ENCODE peak calls at places on chromosomes 7 and 10, in nine cellular contexts. J is Peyer's patch; A is stimulated activated CD4-positive, alpha-beta T cell treated with anti-CD3 and anti-CD28 coated beads, Interleukin-12 subunit alpha, Interleukin-12 subunit beta, amount 100 ng/mL, for 4 hours; F is epithelial cell of esophagus; T is hypothalamus; K is nephron progenitor cell; I is activated T-helper 1 cell treated with anti-CD3 and anti-CD28 coated beads, Interleukin-12 subunit alpha, Interleukin-12 subunit beta, Interleukin-2, Interleukin-4 antibody, amounts not matched to agents 30 ng/mL and 10 ng/mL and 1 ng/mL, durations not matched to agents 14 hours and 24 hours and 36 hours; C is tibial nerve; N is transverse colon. M is an unnamed sample.

GRCh38 chr7:34156336-34156735 is 251.0 kb downstream of the BMPER start:
- DNase-seq in T (no peak), F (no peak), A (no peak), K (no peak), I (no peak), C (no peak), J (no peak), N (no peak), M (no peak)

GRCh38 chr7:112789453-112789823 is 755 bp downstream of the TMEM168 start:
- DNase-seq in I (no peak), N (no peak), J (no peak), F (no peak), K (no peak), T (no peak), C (no peak), A (no peak), M (no peak)

GRCh38 chr10:122864901-122865300 is 14.5 kb downstream of the FAM24B start:
- DNase-seq in C (no peak), N (no peak), I (no peak), F (peak), A (no peak), T (no peak), J (no peak), K (no peak), M (no peak)

GRCh38 chr10:83553366-83553765 is 585.9 kb upstream of the GHITM start:
- DNase-seq in F (no peak), A (no peak), C (no peak), N (no peak), K (no peak), T (no peak), J (no peak), I (no peak), M (no peak)

GRCh38 chr7:33716581-33717477 is 188.5 kb upstream of the BMPER start:
- DNase-seq in K (no peak), C (no peak), N (no peak), A (no peak), I (no peak), J (no peak), T (no peak), F (peak), M (no peak)

GRCh38 chr7:95649546-95649945 is 53.2 kb upstream of the PDK4 start:
- DNase-seq in C (no peak), I (no peak), N (no peak), K (no peak), J (no peak), T (no peak), A (no peak), F (peak), M (no peak)

GRCh38 chr10:97517778-97518561 is 19.2 kb downstream of the UBTD1 start:
- DNase-seq in C (no peak), A (no peak), F (peak), I (no peak), N (no peak), J (no peak), K (no peak), T (no peak), M (no peak)

GRCh38 chr10:100373298-100374136 is 26.5 kb downstream of the SCD start:
- DNase-seq in K (peak), T (peak), F (peak), I (peak), C (peak), N (peak), A (peak), J (peak), M (peak)

GRCh38 chr7:23696916-23697441 is 13.0 kb upstream of the STK31 start:
- DNase-seq in J (peak), A (peak), K (peak), I (peak), F (peak), N (peak), T (no peak), C (no peak), M (no peak)

GRCh38 chr7:15508258-15508657 is 53.6 kb downstream of the AGMO start:
- DNase-seq in T (no peak), J (no peak), F (peak), A (no peak), N (no peak), C (no peak), K (no peak), I (no peak), M (no peak)

GRCh38 chr7:123771846-123772245 is 23.0 kb upstream of the WASL start:
- DNase-seq in A (no peak), K (no peak), C (no peak), T (no peak), F (no peak), J (no peak), N (no peak), I (no peak), M (no peak)

GRCh38 chr10:89615824-89616223 is 29.2 kb downstream of the PANK1 start:
- DNase-seq in A (no peak), I (no peak), N (no peak), F (no peak), J (no peak), K (no peak), C (no peak), T (no peak), M (no peak)

GRCh38 chr7:131161103-131161502 is 166.6 kb upstream of the MKLN1 start:
- DNase-seq in K (no peak), F (no peak), N (no peak), A (no peak), T (no peak), I (no peak), C (no peak), J (no peak), M (no peak)

GRCh38 chr10:31819393-31819820 is 109.2 kb downstream of the ARHGAP12 start:
- DNase-seq in T (no peak), I (no peak), F (no peak), N (no peak), K (no peak), A (no peak), J (no peak), C (peak), M (no peak)

GRCh38 chr7:45178241-45179225 is 20.9 kb downstream of the RAMP3 start:
- DNase-seq in K (no peak), A (no peak), J (peak), T (no peak), I (no peak), N (no peak), C (no peak), F (no peak), M (no peak)

GRCh38 chr10:129501652-129502436 is 34.8 kb downstream of the MGMT start:
- DNase-seq in A (no peak), F (peak), I (no peak), J (no peak), C (no peak), T (no peak), K (no peak), N (no peak), M (no peak)

GRCh38 chr7:140876519-140877248 is 48.0 kb downstream of the BRAF start:
- DNase-seq in K (no peak), T (no peak), C (no peak), A (no peak), F (peak), J (no peak), N (no peak), I (no peak), M (no peak)

GRCh38 chr10:18651324-18652007 is at the start of gene NSUN6:
- DNase-seq in F (peak), J (peak), A (peak), N (peak), I (peak), T (peak), C (peak), K (peak), M (peak)

GRCh38 chr10:24415455-24416169 is 206.7 kb downstream of the KIAA1217 start:
- DNase-seq in A (no peak), J (peak), T (no peak), N (peak), K (peak), C (peak), I (no peak), F (peak), M (peak)

GRCh38 chr7:48365010-48365409 is 193.8 kb downstream of the ABCA13 start:
- DNase-seq in A (no peak), I (no peak), K (no peak), F (peak), T (no peak), J (no peak), C (no peak), N (no peak), M (no peak)

GRCh38 chr10:31381766-31382316 is 62.8 kb downstream of the ZEB1 start:
- DNase-seq in F (peak), K (no peak), J (no peak), A (no peak), C (no peak), N (no peak), I (no peak), T (no peak), M (no peak)

GRCh38 chr7:45709168-45710034 is 135.2 kb downstream of the ADCY1 start:
- DNase-seq in A (no peak), K (no peak), J (peak), F (no peak), T (no peak), I (no peak), N (peak), C (no peak), M (peak)

GRCh38 chr7:34759477-34760125 is 101.6 kb downstream of the NPSR1 start:
- DNase-seq in F (peak), T (no peak), C (no peak), J (no peak), A (no peak), I (no peak), K (peak), N (no peak), M (no peak)

GRCh38 chr10:122461367-122461728 is at the start of gene HTRA1:
- DNase-seq in A (no peak), C (peak), J (peak), N (peak), T (peak), F (peak), I (no peak), K (peak), M (peak)

GRCh38 chr7:50552921-50553320 is 12.3 kb downstream of the DDC start:
- DNase-seq in T (no peak), N (no peak), C (no peak), K (peak), A (no peak), I (no peak), F (peak), J (no peak), M (no peak)

GRCh38 chr10:133276435-133277201 is at the start of gene ADAM8:
- DNase-seq in F (peak), K (peak), A (peak), J (peak), C (no peak), T (no peak), N (peak), I (peak), M (no peak)

GRCh38 chr7:19587291-19587690 is 121.5 kb downstream of the POLR1F start:
- DNase-seq in K (no peak), A (no peak), C (no peak), F (peak), I (no peak), N (no peak), T (no peak), J (no peak), M (no peak)

M was measured in breast epithelium.